ENCODE peak calls at places on chromosomes 4 and X, in four cellular contexts. One of them, this sample, is unnamed.

GRCh38 chr4:123587983-123588494 is 191.4 kb downstream of the SPRY1 start:
- DNase-seq in lower lobe of right lung: no peak
- DNase-seq in OCI-LY7: no peak
- DNase-seq in brain microvascular endothelial cell: peak; percentile 65
- DNase-seq in this sample: peak; percentile 76

GRCh38 chrX:103356897-103357296 is 591 bp downstream of the TCEAL9 start:
- DNase-seq in lower lobe of right lung: no peak
- DNase-seq in OCI-LY7: no peak
- DNase-seq in brain microvascular endothelial cell: no peak
- DNase-seq in this sample: peak; percentile 37

GRCh38 chrX:141945415-141945814 is 41.7 kb downstream of the MAGEC1 start:
- DNase-seq in lower lobe of right lung: no peak
- DNase-seq in OCI-LY7: no peak
- DNase-seq in brain microvascular endothelial cell: no peak
- DNase-seq in this sample: no peak

GRCh38 chrX:131059231-131059630 is 1.1 kb downstream of the ARHGAP36 start:
- DNase-seq in lower lobe of right lung: no peak
- DNase-seq in OCI-LY7: no peak
- DNase-seq in brain microvascular endothelial cell: no peak
- DNase-seq in this sample: no peak

GRCh38 chr4:62135565-62136156 is 935.5 kb downstream of the ADGRL3 start:
- DNase-seq in lower lobe of right lung: no peak
- DNase-seq in OCI-LY7: no peak
- DNase-seq in brain microvascular endothelial cell: no peak
- DNase-seq in this sample: no peak

GRCh38 chr4:53189011-53189410 is 176.8 kb downstream of the SCFD2 start:
- DNase-seq in lower lobe of right lung: no peak
- DNase-seq in OCI-LY7: no peak
- DNase-seq in brain microvascular endothelial cell: peak; percentile 68
- DNase-seq in this sample: no peak

GRCh38 chr4:72326692-72327632 is 242.1 kb downstream of the ADAMTS3 start:
- DNase-seq in lower lobe of right lung: no peak
- DNase-seq in OCI-LY7: peak; percentile 41
- DNase-seq in brain microvascular endothelial cell: no peak
- DNase-seq in this sample: no peak

GRCh38 chrX:30653415-30654131 is at the start of gene GK:
- DNase-seq in lower lobe of right lung: peak; percentile 51
- DNase-seq in OCI-LY7: peak; percentile 19
- DNase-seq in brain microvascular endothelial cell: no peak
- DNase-seq in this sample: peak; percentile 19

GRCh38 chr4:78707268-78707667 is 68.9 kb upstream of the BMP2K start:
- DNase-seq in lower lobe of right lung: no peak
- DNase-seq in OCI-LY7: no peak
- DNase-seq in brain microvascular endothelial cell: no peak
- DNase-seq in this sample: no peak

GRCh38 chr4:85968945-85969830 is 390.7 kb downstream of the MAPK10 start:
- DNase-seq in lower lobe of right lung: no peak
- DNase-seq in OCI-LY7: peak; percentile 49
- DNase-seq in brain microvascular endothelial cell: peak; percentile 43
- DNase-seq in this sample: no peak

GRCh38 chrX:153669174-153669890 is 4.3 kb downstream of the PNCK start:
- DNase-seq in lower lobe of right lung: no peak
- DNase-seq in OCI-LY7: peak; percentile 46
- DNase-seq in brain microvascular endothelial cell: no peak
- DNase-seq in this sample: no peak

GRCh38 chrX:69238153-69238959 is 73.1 kb upstream of the PJA1 start:
- DNase-seq in lower lobe of right lung: no peak
- DNase-seq in OCI-LY7: no peak
- DNase-seq in brain microvascular endothelial cell: no peak
- DNase-seq in this sample: no peak

GRCh38 chr4:108168672-108169562 is at the start of gene LEF1:
- DNase-seq in lower lobe of right lung: no peak
- DNase-seq in OCI-LY7: peak; percentile 85
- DNase-seq in brain microvascular endothelial cell: peak; percentile 32
- DNase-seq in this sample: peak; percentile 33

GRCh38 chr4:34861661-34862060 is 1382.7 kb downstream of the ARAP2 start:
- DNase-seq in lower lobe of right lung: no peak
- DNase-seq in OCI-LY7: no peak
- DNase-seq in brain microvascular endothelial cell: no peak
- DNase-seq in this sample: no peak

GRCh38 chrX:39149761-39150160 is 348.5 kb downstream of the MID1IP1 start:
- DNase-seq in lower lobe of right lung: peak; percentile 84
- DNase-seq in OCI-LY7: peak; percentile 65
- DNase-seq in brain microvascular endothelial cell: peak; percentile 36
- DNase-seq in this sample: peak; percentile 75

GRCh38 chrX:103215037-103215767 is at the start of gene BEX4:
- DNase-seq in lower lobe of right lung: peak; percentile 88
- DNase-seq in OCI-LY7: no peak
- DNase-seq in brain microvascular endothelial cell: peak; percentile 59
- DNase-seq in this sample: peak; percentile 88

GRCh38 chrX:12984629-12985303 is 9.9 kb downstream of the TMSB4X start:
- DNase-seq in lower lobe of right lung: no peak
- DNase-seq in OCI-LY7: no peak
- DNase-seq in brain microvascular endothelial cell: peak; percentile 18
- DNase-seq in this sample: peak; percentile 73

GRCh38 chr4:109671350-109671749 is 31.9 kb downstream of the CASP6 start:
- DNase-seq in lower lobe of right lung: no peak
- DNase-seq in OCI-LY7: no peak
- DNase-seq in brain microvascular endothelial cell: no peak
- DNase-seq in this sample: no peak

GRCh38 chr4:190020790-190021717 is 6.0 kb downstream of the FRG2 start:
- DNase-seq in lower lobe of right lung: peak; percentile 52
- DNase-seq in OCI-LY7: no peak
- DNase-seq in brain microvascular endothelial cell: no peak
- DNase-seq in this sample: peak; percentile 17

GRCh38 chr4:146490106-146490505 is 31.6 kb downstream of the SLC10A7 start:
- DNase-seq in lower lobe of right lung: no peak
- DNase-seq in OCI-LY7: no peak
- DNase-seq in brain microvascular endothelial cell: no peak
- DNase-seq in this sample: no peak

GRCh38 chr4:140764785-140765392 is 8.7 kb upstream of the TBC1D9 start:
- DNase-seq in lower lobe of right lung: no peak
- DNase-seq in OCI-LY7: no peak
- DNase-seq in brain microvascular endothelial cell: no peak
- DNase-seq in this sample: no peak

GRCh38 chrX:16743604-16744325 is 24.4 kb downstream of the SYAP1 start:
- DNase-seq in lower lobe of right lung: no peak
- DNase-seq in OCI-LY7: no peak
- DNase-seq in brain microvascular endothelial cell: peak; percentile 73
- DNase-seq in this sample: no peak

GRCh38 chr4:124596811-124597210 is 115.7 kb downstream of the ANKRD50 start:
- DNase-seq in lower lobe of right lung: no peak
- DNase-seq in OCI-LY7: no peak
- DNase-seq in brain microvascular endothelial cell: no peak
- DNase-seq in this sample: no peak

GRCh38 chr4:85741421-85741820 is 266.5 kb downstream of the ARHGAP24 start:
- DNase-seq in lower lobe of right lung: no peak
- DNase-seq in OCI-LY7: no peak
- DNase-seq in brain microvascular endothelial cell: no peak
- DNase-seq in this sample: no peak

GRCh38 chrX:96438803-96439202 is 245.8 kb upstream of the DIAPH2 start:
- DNase-seq in lower lobe of right lung: no peak
- DNase-seq in OCI-LY7: no peak
- DNase-seq in brain microvascular endothelial cell: no peak
- DNase-seq in this sample: no peak

GRCh38 chrX:150084474-150085229 is 146.4 kb upstream of the EOLA2 start:
- DNase-seq in lower lobe of right lung: no peak
- DNase-seq in OCI-LY7: no peak
- DNase-seq in brain microvascular endothelial cell: peak; percentile 56
- DNase-seq in this sample: no peak

GRCh38 chr4:86036729-86037128 is 323.1 kb downstream of the MAPK10 start:
- DNase-seq in lower lobe of right lung: no peak
- DNase-seq in OCI-LY7: no peak
- DNase-seq in brain microvascular endothelial cell: peak; percentile 50
- DNase-seq in this sample: no peak

GRCh38 chr4:30808266-30808665 is 88.1 kb downstream of the PCDH7 start:
- DNase-seq in lower lobe of right lung: no peak
- DNase-seq in OCI-LY7: no peak
- DNase-seq in brain microvascular endothelial cell: no peak
- DNase-seq in this sample: no peak

GRCh38 chr4:1419708-1420107 is 13.5 kb upstream of the NKX1-1 start:
- DNase-seq in lower lobe of right lung: peak; percentile 5
- DNase-seq in OCI-LY7: no peak
- DNase-seq in brain microvascular endothelial cell: no peak
- DNase-seq in this sample: no peak

GRCh38 chrX:154727418-154728323 is 23.2 kb downstream of the GAB3 start:
- DNase-seq in lower lobe of right lung: peak; percentile 51
- DNase-seq in OCI-LY7: no peak
- DNase-seq in brain microvascular endothelial cell: peak; percentile 73
- DNase-seq in this sample: peak; percentile 47

GRCh38 chrX:153926863-153927685 is 1.0 kb upstream of the ARHGAP4 start:
- DNase-seq in lower lobe of right lung: peak; percentile 75
- DNase-seq in OCI-LY7: peak; percentile 91
- DNase-seq in brain microvascular endothelial cell: no peak
- DNase-seq in this sample: peak; percentile 77

GRCh38 chr4:88971536-88971935 is 85.4 kb downstream of the FAM13A start:
- DNase-seq in lower lobe of right lung: no peak
- DNase-seq in OCI-LY7: no peak
- DNase-seq in brain microvascular endothelial cell: peak; percentile 39
- DNase-seq in this sample: no peak

GRCh38 chr4:47829438-47829837 is 8.4 kb downstream of the CORIN start:
- DNase-seq in lower lobe of right lung: no peak
- DNase-seq in OCI-LY7: no peak
- DNase-seq in brain microvascular endothelial cell: no peak
- DNase-seq in this sample: no peak

DNA sequence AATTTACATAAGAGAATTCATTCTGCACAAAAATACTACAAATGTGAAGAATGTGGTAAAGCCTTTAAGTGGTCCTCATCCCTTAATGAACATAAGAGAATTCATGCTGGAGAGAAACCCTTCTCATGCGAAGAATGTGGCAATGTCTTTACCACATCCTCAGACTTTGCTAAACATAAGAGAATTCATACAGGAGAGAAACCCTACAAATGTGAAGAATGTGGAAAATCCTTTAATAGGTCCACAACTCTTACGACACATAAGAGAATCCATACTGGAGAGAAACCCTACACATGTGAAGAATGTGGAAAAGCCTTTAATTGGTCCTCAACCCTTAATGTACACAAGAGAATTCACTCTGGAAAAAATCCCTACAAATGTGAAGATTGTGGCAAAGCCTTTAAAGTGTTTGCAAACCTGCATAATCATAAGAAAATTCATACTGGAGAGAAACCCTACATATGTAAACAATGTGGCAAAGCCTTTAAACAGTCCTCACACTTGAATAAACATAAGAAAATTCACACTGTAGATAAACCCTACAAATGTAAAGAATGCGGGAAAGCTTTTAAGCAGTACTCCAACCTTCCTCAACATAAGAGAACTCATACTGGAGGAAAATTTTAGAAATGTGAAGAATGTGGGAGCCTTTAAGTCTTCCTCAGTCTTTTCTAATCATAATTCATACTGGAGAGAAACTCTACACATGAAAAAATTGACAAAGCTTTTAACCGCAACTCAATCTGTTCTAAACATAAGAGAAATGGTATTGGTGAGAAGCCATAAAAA is 37.4 kb downstream of the ZNF718 start:
- DNase-seq in lower lobe of right lung: no peak
- DNase-seq in OCI-LY7: no peak
- DNase-seq in brain microvascular endothelial cell: no peak
- DNase-seq in this sample: no peak
- H3K36me3 ChIP-seq in lower lobe of right lung: no peaks in the 10 kb centered on the region
- H3K36me3 ChIP-seq in OCI-LY7: peaks cover 38% of the 10 kb centered on the region
- H3K36me3 ChIP-seq in brain microvascular endothelial cell: no peaks in the 10 kb centered on the region
- H3K36me3 ChIP-seq in this sample: peaks cover 40% of the 10 kb centered on the region

DNA sequence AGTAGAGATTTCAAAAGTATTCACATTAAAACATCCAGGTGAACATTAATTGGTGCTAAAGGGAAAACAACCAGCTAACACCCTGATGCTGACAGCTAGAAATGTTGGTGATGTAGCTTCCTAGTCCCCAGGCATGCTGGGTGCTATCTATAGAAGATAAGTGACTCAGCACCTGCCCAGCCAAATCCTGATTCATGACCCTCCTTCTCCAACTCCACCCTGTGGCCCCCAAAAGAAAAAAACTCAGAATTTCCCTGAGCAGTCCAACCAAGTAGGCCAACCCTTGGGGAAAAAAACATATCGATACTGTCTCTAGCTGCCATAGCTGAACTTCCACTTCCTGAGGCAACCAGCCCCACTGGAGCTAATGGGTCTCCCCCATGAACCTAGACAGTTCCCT is 197.6 kb upstream of the KLF3 start:
- DNase-seq in lower lobe of right lung: no peak
- DNase-seq in OCI-LY7: no peak
- DNase-seq in brain microvascular endothelial cell: no peak
- DNase-seq in this sample: no peak
- H3K36me3 ChIP-seq in lower lobe of right lung: no peaks in the 10 kb centered on the region
- H3K36me3 ChIP-seq in OCI-LY7: no peaks in the 10 kb centered on the region
- H3K36me3 ChIP-seq in brain microvascular endothelial cell: no peaks in the 10 kb centered on the region
- H3K36me3 ChIP-seq in this sample: no peaks in the 10 kb centered on the region

GRCh38 chr4:169045862-169046584 is 36.0 kb upstream of the CBR4 start:
- DNase-seq in lower lobe of right lung: no peak
- DNase-seq in OCI-LY7: no peak
- DNase-seq in brain microvascular endothelial cell: no peak
- DNase-seq in this sample: no peak
- H3K36me3 ChIP-seq in lower lobe of right lung: no peaks in the 10 kb centered on the region
- H3K36me3 ChIP-seq in OCI-LY7: no peaks in the 10 kb centered on the region
- H3K36me3 ChIP-seq in brain microvascular endothelial cell: no peaks in the 10 kb centered on the region
- H3K36me3 ChIP-seq in this sample: no peaks in the 10 kb centered on the region

GRCh38 chr4:3107271-3108185 is 33.0 kb downstream of the HTT start:
- DNase-seq in lower lobe of right lung: no peak
- DNase-seq in OCI-LY7: no peak
- DNase-seq in brain microvascular endothelial cell: no peak
- DNase-seq in this sample: no peak
- H3K36me3 ChIP-seq in lower lobe of right lung: peaks cover 89% of the 10 kb centered on the region
- H3K36me3 ChIP-seq in OCI-LY7: peaks cover 81% of the 10 kb centered on the region
- H3K36me3 ChIP-seq in brain microvascular endothelial cell: peaks cover 10% of the 10 kb centered on the region
- H3K36me3 ChIP-seq in this sample: peaks cover 46% of the 10 kb centered on the region

GRCh38 chr4:83436680-83437079 is 18.9 kb downstream of the HELQ start:
- DNase-seq in lower lobe of right lung: no peak
- DNase-seq in OCI-LY7: peak; percentile 53
- DNase-seq in brain microvascular endothelial cell: no peak
- DNase-seq in this sample: no peak

GRCh38 chr4:83440148-83440814 is 15.3 kb downstream of the HELQ start:
- DNase-seq in lower lobe of right lung: no peak
- DNase-seq in OCI-LY7: peak; percentile 64
- DNase-seq in brain microvascular endothelial cell: no peak
- DNase-seq in this sample: no peak

GRCh38 chr4:83440899-83441298 is 14.7 kb downstream of the HELQ start:
- DNase-seq in lower lobe of right lung: no peak
- DNase-seq in OCI-LY7: no peak
- DNase-seq in brain microvascular endothelial cell: no peak
- DNase-seq in this sample: no peak

GRCh38 chr4:83438719-83439118 is 16.9 kb downstream of the HELQ start:
- DNase-seq in lower lobe of right lung: no peak
- DNase-seq in OCI-LY7: no peak
- DNase-seq in brain microvascular endothelial cell: no peak
- DNase-seq in this sample: no peak
- H3K36me3 ChIP-seq in lower lobe of right lung: peaks cover 53% of the 10 kb centered on the region
- H3K36me3 ChIP-seq in OCI-LY7: peaks cover 88% of the 10 kb centered on the region
- H3K36me3 ChIP-seq in brain microvascular endothelial cell: no peaks in the 10 kb centered on the region
- H3K36me3 ChIP-seq in this sample: no peaks in the 10 kb centered on the region

This sample was measured in transverse colon.